ENCODE peak calls at places on chromosome 14, in four cellular contexts. One of them, this sample, is unnamed.

GRCh38 chr14:51869426-51870113 is 9.2 kb downstream of the GNG2 start:
- DNase-seq in NCI-H345: no peak
- DNase-seq in mesothelial cell of epicardium: no peak
- DNase-seq in NCI-H187: no peak
- DNase-seq in this sample: no peak

GRCh38 chr14:57982161-57982560 is 116.3 kb upstream of the SLC35F4 start:
- DNase-seq in NCI-H345: no peak
- DNase-seq in mesothelial cell of epicardium: no peak
- DNase-seq in NCI-H187: no peak
- DNase-seq in this sample: no peak

GRCh38 chr14:37036669-37037341 is 135.6 kb downstream of the SLC25A21 start:
- DNase-seq in NCI-H345: no peak
- DNase-seq in mesothelial cell of epicardium: no peak
- DNase-seq in NCI-H187: no peak
- DNase-seq in this sample: no peak

GRCh38 chr14:68784298-68784910 is 8.5 kb downstream of the ZFP36L1 start:
- DNase-seq in NCI-H345: no peak
- DNase-seq in mesothelial cell of epicardium: peak; percentile 13
- DNase-seq in NCI-H187: no peak
- DNase-seq in this sample: no peak

GRCh38 chr14:36405589-36406274 is 85.3 kb upstream of the MBIP start:
- DNase-seq in NCI-H345: no peak
- DNase-seq in mesothelial cell of epicardium: no peak
- DNase-seq in NCI-H187: no peak
- DNase-seq in this sample: no peak

GRCh38 chr14:99273025-99273723 is 1.2 kb upstream of the BCL11B start:
- DNase-seq in NCI-H345: peak; percentile 81
- DNase-seq in mesothelial cell of epicardium: peak; percentile 64
- DNase-seq in NCI-H187: no peak
- DNase-seq in this sample: peak; percentile 51

GRCh38 chr14:71751264-71751663 is 181.0 kb upstream of the RGS6 start:
- DNase-seq in NCI-H345: no peak
- DNase-seq in mesothelial cell of epicardium: no peak
- DNase-seq in NCI-H187: no peak
- DNase-seq in this sample: no peak

GRCh38 chr14:91365552-91365951 is 52.1 kb downstream of the CCDC88C start:
- DNase-seq in NCI-H345: no peak
- DNase-seq in mesothelial cell of epicardium: no peak
- DNase-seq in NCI-H187: no peak
- DNase-seq in this sample: no peak

GRCh38 chr14:66379116-66379515 is 107.1 kb upstream of the CCDC196 start:
- DNase-seq in NCI-H345: no peak
- DNase-seq in mesothelial cell of epicardium: no peak
- DNase-seq in NCI-H187: no peak
- DNase-seq in this sample: no peak

GRCh38 chr14:103502877-103503276 is 19.8 kb downstream of the CKB start:
- DNase-seq in NCI-H345: no peak
- DNase-seq in mesothelial cell of epicardium: no peak
- DNase-seq in NCI-H187: no peak
- DNase-seq in this sample: no peak